ENCODE peak calls at places on chromosomes 6 and 20, in nine cellular contexts. D is endodermal cell; S is CD8-positive, alpha-beta memory T cell; M is tibial nerve; X is brain microvascular endothelial cell; B is lung; L is adrenal gland; T is sigmoid colon; G is mammary epithelial cell. J is an unnamed sample.
A peak's percentile ranks its signal among the peaks of the same experiment; 100 is the strongest.

GRCh38 chr20:2984028-2984501 is 59.4 kb upstream of the GNRH2 start:
- DNase-seq in T (no peak), D (no peak), S (no peak), L (no peak), M (no peak), B (no peak), X (no peak), G (no peak), J (no peak)

GRCh38 chr6:20038805-20039204 is 173.5 kb downstream of the MBOAT1 start:
- DNase-seq in T (no peak), M (no peak), D (no peak), G (peak; percentile 58), X (peak; percentile 7), S (no peak), L (no peak), B (no peak), J (no peak)

GRCh38 chr20:45826381-45827019 is 612 bp downstream of the TNNC2 start:
- DNase-seq in M (no peak), B (no peak), S (no peak), T (no peak), G (no peak), D (no peak), L (peak; percentile 64), X (peak; percentile 39), J (no peak)

GRCh38 chr6:99022039-99022609 is 74.4 kb upstream of the FBXL4 start:
- DNase-seq in S (no peak), B (no peak), X (no peak), G (no peak), L (no peak), D (no peak), T (no peak), M (no peak), J (no peak)

GRCh38 chr6:51541847-51542246 is 545.6 kb downstream of the PKHD1 start:
- DNase-seq in M (no peak), T (no peak), X (no peak), D (no peak), L (no peak), G (peak; percentile 14), B (no peak), S (no peak), J (no peak)

GRCh38 chr6:159306134-159306537 is 136.9 kb downstream of the FNDC1 start:
- DNase-seq in T (no peak), G (no peak), L (no peak), X (no peak), B (no peak), D (peak; percentile 38), S (no peak), M (peak; percentile 43), J (peak; percentile 66)

GRCh38 chr20:39429716-39430115 is 467.6 kb downstream of the DHX35 start:
- DNase-seq in X (no peak), S (no peak), L (peak; percentile 39), G (no peak), M (no peak), T (no peak), D (no peak), B (no peak), J (no peak)

GRCh38 chr20:2820084-2820895 is 4.1 kb downstream of the TMEM239 start:
- DNase-seq in S (no peak), D (peak; percentile 81), X (peak; percentile 31), L (no peak), T (no peak), B (peak; percentile 28), G (no peak), M (no peak), J (no peak)

GRCh38 chr6:79038061-79038460 is 40.0 kb downstream of the PHIP start:
- DNase-seq in L (no peak), T (no peak), M (no peak), G (no peak), D (no peak), B (no peak), X (no peak), S (no peak), J (no peak)
- H3K36me3 ChIP-seq in L (peaks cover 30% of the 10 kb centered on the region), T (no peaks in the 10 kb centered on the region), M (no peaks in the 10 kb centered on the region), G (peaks cover 5% of the 10 kb centered on the region), D (peaks cover 64% of the 10 kb centered on the region), B (no peaks in the 10 kb centered on the region), X (no peaks in the 10 kb centered on the region), S (peaks cover 6% of the 10 kb centered on the region), J (peaks cover 50% of the 10 kb centered on the region)

DNA sequence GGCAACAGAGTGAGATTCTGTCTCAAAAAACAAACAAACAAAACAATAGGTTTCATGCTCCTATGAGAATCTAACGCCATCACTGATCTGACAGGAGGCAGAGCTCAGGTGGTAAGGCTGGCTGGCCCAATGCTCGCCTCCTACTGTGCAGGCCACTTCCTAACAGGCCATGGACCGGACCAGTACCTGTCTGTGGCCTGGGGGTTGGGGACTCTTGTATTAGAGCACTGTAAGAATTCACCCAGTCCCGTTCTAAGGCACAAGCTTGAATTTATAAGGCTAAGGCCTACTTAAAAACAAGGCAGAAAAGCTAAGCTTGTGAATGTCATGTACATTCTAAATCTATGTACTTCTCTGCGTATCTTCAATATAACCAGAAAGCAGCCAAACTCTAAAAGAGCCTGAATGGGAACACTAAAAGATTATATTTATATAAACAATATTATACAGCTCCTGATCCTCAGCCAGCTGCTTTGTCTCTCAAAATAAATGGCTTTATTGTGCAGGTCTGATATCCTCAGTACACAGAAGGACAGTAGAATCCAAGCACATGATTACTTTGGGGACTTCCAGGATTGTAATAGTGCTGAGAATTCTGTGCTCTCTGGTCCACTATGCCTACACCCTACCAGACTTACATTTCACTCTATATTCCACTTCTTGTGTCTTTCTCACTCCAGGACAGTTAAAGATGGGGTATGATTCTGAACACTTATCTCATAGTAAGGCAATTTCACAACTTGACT is 64.5 kb upstream of the DST start:
- DNase-seq in X (no peak), M (no peak), D (no peak), G (no peak), B (no peak), S (no peak), T (no peak), L (no peak), J (no peak)
- H3K27ac ChIP-seq in X (no peak overlapping the region), M (no peak overlapping the region), D (no peak overlapping the region), G (no peak overlapping the region), B (no peak overlapping the region), S (no peak overlapping the region), T (peak overlapping the region; percentile 39), L (no peak overlapping the region), J (no peak overlapping the region)

DNA sequence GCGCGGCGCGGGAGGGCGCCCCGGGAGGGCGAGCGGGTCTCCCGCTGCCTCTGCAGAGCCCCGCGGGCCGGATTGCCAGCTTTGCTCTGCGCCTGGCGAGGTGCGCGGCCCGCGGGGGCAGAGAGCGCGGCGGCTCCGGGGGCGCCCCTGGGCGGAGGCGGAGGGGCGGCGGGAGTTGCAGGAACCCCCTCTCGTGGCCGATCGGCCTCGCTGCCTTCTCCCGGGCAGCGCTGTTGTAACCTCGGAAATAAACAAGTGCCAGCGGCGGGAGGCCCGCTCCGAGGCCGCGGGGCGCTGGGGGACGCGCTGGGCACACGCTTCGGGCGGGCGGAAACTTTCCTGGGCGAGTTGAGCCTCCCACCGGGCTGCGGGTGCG is 1.2 kb downstream of the CDH4 start:
- DNase-seq in S (no peak), L (no peak), D (no peak), X (no peak), G (no peak), T (no peak), B (no peak), M (no peak), J (no peak)
- H3K4me3 ChIP-seq in S (no peak overlapping the region), L (no peak overlapping the region), D (peak overlapping the region; percentile 69), X (peak overlapping the region; percentile 56), G (peak overlapping the region; percentile 71), T (no peak overlapping the region), B (no peak overlapping the region), M (peak overlapping the region; percentile 22), J (peak overlapping the region; percentile 32)

GRCh38 chr6:29680416-29680815 is 536 bp downstream of the ZFP57 start:
- DNase-seq in L (no peak), M (no peak), X (no peak), S (no peak), D (no peak), T (no peak), B (no peak), G (no peak), J (no peak)
- H3K36me3 ChIP-seq in L (no peaks in the 10 kb centered on the region), M (no peaks in the 10 kb centered on the region), X (no peaks in the 10 kb centered on the region), S (no peaks in the 10 kb centered on the region), D (no peaks in the 10 kb centered on the region), T (no peaks in the 10 kb centered on the region), B (no peaks in the 10 kb centered on the region), G (no peaks in the 10 kb centered on the region), J (no peaks in the 10 kb centered on the region)

DNA sequence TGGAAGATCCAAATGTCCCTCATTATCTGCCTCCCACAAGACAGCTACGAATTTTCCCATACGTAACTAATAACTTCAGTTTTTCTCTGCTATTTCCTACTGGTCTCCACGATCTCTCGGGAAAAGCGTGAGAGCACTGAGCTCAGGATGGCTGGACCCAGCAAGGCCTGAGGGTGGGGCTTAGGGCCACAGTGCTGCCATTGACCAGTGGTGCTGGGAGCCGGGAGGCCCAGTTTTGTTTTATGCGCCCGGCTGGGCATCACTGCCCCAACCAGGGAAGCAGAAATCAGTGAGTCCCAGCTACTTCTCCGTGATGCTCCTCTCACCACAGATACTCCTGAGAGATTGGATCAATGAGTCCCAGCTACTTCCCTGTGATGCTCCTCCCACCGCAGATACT is 238.4 kb downstream of the LY86 start:
- DNase-seq in X (no peak), M (no peak), T (no peak), S (no peak), D (peak; percentile 27), L (no peak), G (no peak), B (no peak), J (no peak)
- H3K27ac ChIP-seq in X (no peak overlapping the region), M (no peak overlapping the region), T (no peak overlapping the region), S (no peak overlapping the region), D (no peak overlapping the region), L (peak overlapping the region; percentile 70), G (no peak overlapping the region), B (no peak overlapping the region), J (no peak overlapping the region)

GRCh38 chr20:35721621-35722020 is 20.4 kb downstream of the RBM39 start:
- DNase-seq in S (no peak), X (no peak), L (no peak), G (no peak), D (no peak), M (no peak), T (no peak), B (no peak), J (no peak)
- H3K4me3 ChIP-seq in S (no peak overlapping the region), X (no peak overlapping the region), L (no peak overlapping the region), G (no peak overlapping the region), D (no peak overlapping the region), M (no peak overlapping the region), T (no peak overlapping the region), B (no peak overlapping the region), J (no peak overlapping the region)

GRCh38 chr20:41479113-41479512 is 112.5 kb upstream of the EMILIN3 start:
- DNase-seq in X (no peak), M (no peak), G (no peak), S (no peak), B (no peak), D (no peak), L (no peak), T (no peak), J (no peak)

GRCh38 chr20:41482647-41483552 is 116.3 kb upstream of the EMILIN3 start:
- DNase-seq in D (no peak), G (peak; percentile 11), B (no peak), X (peak; percentile 73), M (no peak), S (no peak), L (no peak), T (no peak), J (peak; percentile 87)

GRCh38 chr20:41476446-41476845 is 109.8 kb upstream of the EMILIN3 start:
- DNase-seq in L (no peak), D (no peak), M (no peak), G (no peak), T (no peak), S (no peak), X (no peak), B (no peak), J (no peak)

GRCh38 chr20:41483553-41483930 is 116.9 kb upstream of the EMILIN3 start:
- DNase-seq in T (no peak), D (no peak), X (peak; percentile 20), M (no peak), G (no peak), B (no peak), L (no peak), S (no peak), J (peak; percentile 53)

GRCh38 chr20:41480054-41480770 is 113.6 kb upstream of the EMILIN3 start:
- DNase-seq in M (no peak), B (no peak), L (no peak), G (no peak), S (no peak), D (no peak), T (no peak), X (no peak), J (no peak)
- H3K36me3 ChIP-seq in M (no peaks in the 10 kb centered on the region), B (peaks cover 14% of the 10 kb centered on the region), L (peaks cover 16% of the 10 kb centered on the region), G (peaks cover 4% of the 10 kb centered on the region), S (peaks cover 4% of the 10 kb centered on the region), D (peaks cover 54% of the 10 kb centered on the region), T (no peaks in the 10 kb centered on the region), X (peaks cover 2% of the 10 kb centered on the region), J (peaks cover 38% of the 10 kb centered on the region)